ENCODE peak calls at places on chromosome 5, in nine cellular contexts. One of them, this sample, is unnamed. For H3K4me1, the result is how much of the 10 kb centered on the place peaks cover.

GRCh38 chr5:72107874-72108199 is 562 bp downstream of the MAP1B start:
- DNase-seq in keratinocyte: no peak
- DNase-seq in GM12878: no peak
- DNase-seq in fibroblast of lung: peak
- DNase-seq in neural progenitor cell: peak
- DNase-seq in DND-41: no peak
- DNase-seq in GM23248: no peak
- DNase-seq in hepatocyte: peak
- DNase-seq in GM23338: peak
- DNase-seq in this sample: peak

GRCh38 chr5:73448451-73449136 is at the start of gene FOXD1:
- DNase-seq in hepatocyte: peak
- DNase-seq in fibroblast of lung: peak
- DNase-seq in neural progenitor cell: peak
- DNase-seq in keratinocyte: peak
- DNase-seq in GM23338: peak
- DNase-seq in GM12878: no peak
- DNase-seq in GM23248: peak
- DNase-seq in DND-41: no peak
- DNase-seq in this sample: peak

GRCh38 chr5:12934722-12935121 is 1009.8 kb downstream of the DNAH5 start:
- DNase-seq in GM23248: no peak
- DNase-seq in DND-41: no peak
- DNase-seq in fibroblast of lung: peak
- DNase-seq in hepatocyte: peak
- DNase-seq in neural progenitor cell: no peak
- DNase-seq in keratinocyte: peak
- DNase-seq in GM12878: no peak
- DNase-seq in GM23338: no peak
- DNase-seq in this sample: peak

GRCh38 chr5:111494350-111494999 is 17.9 kb downstream of the STARD4 start:
- DNase-seq in keratinocyte: peak
- DNase-seq in fibroblast of lung: no peak
- DNase-seq in hepatocyte: no peak
- DNase-seq in GM23338: no peak
- DNase-seq in DND-41: no peak
- DNase-seq in neural progenitor cell: no peak
- DNase-seq in GM23248: no peak
- DNase-seq in GM12878: peak
- DNase-seq in this sample: peak

GRCh38 chr5:154215531-154215930 is 25.0 kb downstream of the GALNT10 start:
- DNase-seq in GM23338: no peak
- DNase-seq in fibroblast of lung: no peak
- DNase-seq in GM23248: peak
- DNase-seq in GM12878: no peak
- DNase-seq in hepatocyte: no peak
- DNase-seq in DND-41: no peak
- DNase-seq in keratinocyte: no peak
- DNase-seq in neural progenitor cell: no peak
- DNase-seq in this sample: peak

GRCh38 chr5:123778641-123779040 is 266.7 kb downstream of the CSNK1G3 start:
- DNase-seq in GM23338: no peak
- DNase-seq in neural progenitor cell: no peak
- DNase-seq in GM12878: no peak
- DNase-seq in keratinocyte: no peak
- DNase-seq in hepatocyte: no peak
- DNase-seq in GM23248: no peak
- DNase-seq in DND-41: no peak
- DNase-seq in fibroblast of lung: no peak
- DNase-seq in this sample: no peak

GRCh38 chr5:151094861-151095260 is 14.0 kb upstream of the TNIP1 start:
- DNase-seq in GM23248: peak
- DNase-seq in GM12878: no peak
- DNase-seq in DND-41: no peak
- DNase-seq in neural progenitor cell: no peak
- DNase-seq in keratinocyte: no peak
- DNase-seq in hepatocyte: no peak
- DNase-seq in fibroblast of lung: no peak
- DNase-seq in GM23338: no peak
- DNase-seq in this sample: no peak

GRCh38 chr5:36334315-36334714 is 32.6 kb upstream of the RANBP3L start:
- DNase-seq in GM23338: no peak
- DNase-seq in GM23248: no peak
- DNase-seq in keratinocyte: no peak
- DNase-seq in neural progenitor cell: no peak
- DNase-seq in hepatocyte: no peak
- DNase-seq in GM12878: no peak
- DNase-seq in DND-41: no peak
- DNase-seq in fibroblast of lung: no peak
- DNase-seq in this sample: no peak

GRCh38 chr5:76391014-76391413 is 12.1 kb upstream of the IQGAP2 start:
- DNase-seq in fibroblast of lung: no peak
- DNase-seq in keratinocyte: no peak
- DNase-seq in GM12878: no peak
- DNase-seq in DND-41: peak
- DNase-seq in GM23338: no peak
- DNase-seq in GM23248: no peak
- DNase-seq in neural progenitor cell: no peak
- DNase-seq in hepatocyte: no peak
- DNase-seq in this sample: no peak

GRCh38 chr5:139670369-139671095 is 22.4 kb downstream of the CXXC5 start:
- DNase-seq in fibroblast of lung: peak
- DNase-seq in GM12878: peak
- DNase-seq in keratinocyte: no peak
- DNase-seq in hepatocyte: no peak
- DNase-seq in GM23248: no peak
- DNase-seq in DND-41: peak
- DNase-seq in GM23338: no peak
- DNase-seq in neural progenitor cell: peak
- DNase-seq in this sample: no peak

GRCh38 chr5:145791866-145792265 is 43.3 kb downstream of the PRELID2 start:
- DNase-seq in fibroblast of lung: no peak
- DNase-seq in keratinocyte: no peak
- DNase-seq in GM12878: no peak
- DNase-seq in GM23338: peak
- DNase-seq in DND-41: no peak
- DNase-seq in neural progenitor cell: no peak
- DNase-seq in hepatocyte: no peak
- DNase-seq in GM23248: no peak
- DNase-seq in this sample: no peak

GRCh38 chr5:10457682-10458574 is 16.2 kb downstream of the ROPN1L start:
- DNase-seq in fibroblast of lung: no peak
- DNase-seq in hepatocyte: no peak
- DNase-seq in DND-41: no peak
- DNase-seq in GM23338: peak
- DNase-seq in GM23248: peak
- DNase-seq in keratinocyte: no peak
- DNase-seq in neural progenitor cell: peak
- DNase-seq in GM12878: no peak
- DNase-seq in this sample: no peak

GRCh38 chr5:135386886-135387628 is 12.0 kb downstream of the MACROH2A1 start:
- DNase-seq in GM23248: peak
- DNase-seq in keratinocyte: peak
- DNase-seq in neural progenitor cell: no peak
- DNase-seq in GM12878: no peak
- DNase-seq in hepatocyte: peak
- DNase-seq in GM23338: no peak
- DNase-seq in fibroblast of lung: peak
- DNase-seq in DND-41: no peak
- DNase-seq in this sample: peak

GRCh38 chr5:19790811-19791466 is 197.1 kb downstream of the CDH18 start:
- DNase-seq in hepatocyte: no peak
- DNase-seq in GM23338: no peak
- DNase-seq in neural progenitor cell: no peak
- DNase-seq in GM12878: no peak
- DNase-seq in fibroblast of lung: no peak
- DNase-seq in keratinocyte: peak
- DNase-seq in GM23248: no peak
- DNase-seq in DND-41: no peak
- DNase-seq in this sample: peak

GRCh38 chr5:19795218-19795617 is 192.8 kb downstream of the CDH18 start:
- DNase-seq in GM23338: peak
- DNase-seq in fibroblast of lung: peak
- DNase-seq in GM12878: no peak
- DNase-seq in GM23248: peak
- DNase-seq in hepatocyte: peak
- DNase-seq in neural progenitor cell: peak
- DNase-seq in DND-41: no peak
- DNase-seq in keratinocyte: no peak
- DNase-seq in this sample: peak
- H3K4me1 ChIP-seq in GM23338: under half
- H3K4me1 ChIP-seq in fibroblast of lung: under half
- H3K4me1 ChIP-seq in GM12878: under half
- H3K4me1 ChIP-seq in GM23248: under half
- H3K4me1 ChIP-seq in hepatocyte: under half
- H3K4me1 ChIP-seq in neural progenitor cell: under half
- H3K4me1 ChIP-seq in DND-41: under half
- H3K4me1 ChIP-seq in keratinocyte: under half
- H3K4me1 ChIP-seq in this sample: under half

DNA sequence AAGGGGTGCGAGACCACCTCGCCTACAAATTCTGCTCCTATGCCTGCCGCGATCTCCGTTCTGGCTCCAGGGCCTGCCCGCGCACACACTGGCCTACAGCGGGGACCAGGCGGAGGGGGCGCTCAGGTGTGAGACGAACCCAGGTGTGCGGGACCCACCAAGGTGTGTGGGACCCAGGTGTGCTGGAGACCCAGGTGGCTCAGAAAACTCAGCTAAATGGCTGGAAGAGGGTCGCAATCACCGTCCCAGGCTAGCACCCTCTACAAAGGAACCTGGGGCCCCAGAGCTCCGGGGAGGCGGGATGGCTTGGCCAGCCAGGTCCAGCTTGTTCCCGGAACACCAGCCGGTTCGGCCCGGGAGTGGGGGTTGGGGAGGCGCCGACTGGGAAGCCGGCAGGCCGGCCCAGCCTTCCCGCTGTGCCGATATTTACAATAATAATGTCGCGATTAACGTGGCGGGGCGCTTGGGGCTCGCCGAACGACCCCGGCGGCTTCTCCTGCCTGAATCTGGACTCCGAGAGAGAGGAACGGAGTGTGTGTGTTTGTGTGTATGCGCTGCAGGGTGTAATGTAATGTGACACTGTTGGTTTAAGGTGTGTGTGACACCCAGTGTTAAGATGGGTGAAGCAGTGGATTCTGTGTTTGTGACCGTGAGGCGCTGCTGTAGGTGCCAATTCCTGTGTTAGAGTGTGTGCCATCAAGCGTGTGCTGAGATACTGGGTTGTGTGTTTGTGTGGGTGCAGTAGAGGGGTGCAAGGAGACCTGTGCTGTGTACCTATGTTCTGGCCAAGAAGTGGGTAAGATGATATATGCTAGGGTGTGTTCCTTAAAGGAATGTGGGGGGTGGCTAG is 1.4 kb downstream of the PCDH1 start:
- DNase-seq in GM12878: no peak
- DNase-seq in keratinocyte: no peak
- DNase-seq in neural progenitor cell: peak
- DNase-seq in fibroblast of lung: no peak
- DNase-seq in GM23248: peak
- DNase-seq in GM23338: peak
- DNase-seq in hepatocyte: peak
- DNase-seq in DND-41: no peak
- DNase-seq in this sample: peak
- TF ChIP-seq EZH2 in GM12878: peak
- TF ChIP-seq EZH2 in keratinocyte: peak
- TF ChIP-seq EZH2 in neural progenitor cell: peak
- TF ChIP-seq EZH2 in fibroblast of lung: peak
- TF ChIP-seq EZH2 in GM23248: no peak
- TF ChIP-seq EZH2 in GM23338: no peak
- TF ChIP-seq EZH2 in hepatocyte: no peak
- TF ChIP-seq EZH2 in DND-41: no peak
- TF ChIP-seq EZH2 in this sample: no peak

GRCh38 chr5:95078868-95079267 is 206.0 kb downstream of the MCTP1 start:
- DNase-seq in keratinocyte: no peak
- DNase-seq in neural progenitor cell: no peak
- DNase-seq in GM12878: no peak
- DNase-seq in GM23338: no peak
- DNase-seq in DND-41: no peak
- DNase-seq in fibroblast of lung: no peak
- DNase-seq in hepatocyte: no peak
- DNase-seq in GM23248: no peak
- DNase-seq in this sample: no peak
- H3K27ac ChIP-seq in keratinocyte: no peak
- H3K27ac ChIP-seq in neural progenitor cell: no peak
- H3K27ac ChIP-seq in GM12878: peak
- H3K27ac ChIP-seq in GM23338: no peak
- H3K27ac ChIP-seq in DND-41: peak
- H3K27ac ChIP-seq in fibroblast of lung: no peak
- H3K27ac ChIP-seq in hepatocyte: no peak
- H3K27ac ChIP-seq in GM23248: no peak
- H3K27ac ChIP-seq in this sample: no peak

GRCh38 chr5:58923355-58923754 is 340.5 kb downstream of the RAB3C start:
- DNase-seq in GM23248: no peak
- DNase-seq in GM12878: no peak
- DNase-seq in neural progenitor cell: no peak
- DNase-seq in DND-41: no peak
- DNase-seq in GM23338: no peak
- DNase-seq in keratinocyte: no peak
- DNase-seq in fibroblast of lung: no peak
- DNase-seq in hepatocyte: no peak
- DNase-seq in this sample: no peak
- H3K4me1 ChIP-seq in GM23248: under half
- H3K4me1 ChIP-seq in GM12878: under half
- H3K4me1 ChIP-seq in neural progenitor cell: under half
- H3K4me1 ChIP-seq in DND-41: under half
- H3K4me1 ChIP-seq in GM23338: half or more
- H3K4me1 ChIP-seq in keratinocyte: under half
- H3K4me1 ChIP-seq in fibroblast of lung: under half
- H3K4me1 ChIP-seq in hepatocyte: under half
- H3K4me1 ChIP-seq in this sample: under half

GRCh38 chr5:132011561-132012384 is at the start of gene ACSL6:
- DNase-seq in DND-41: peak
- DNase-seq in fibroblast of lung: no peak
- DNase-seq in keratinocyte: no peak
- DNase-seq in neural progenitor cell: peak
- DNase-seq in GM23338: peak
- DNase-seq in hepatocyte: peak
- DNase-seq in GM23248: peak
- DNase-seq in GM12878: no peak
- DNase-seq in this sample: no peak
- TF ChIP-seq EZH2 in DND-41: no peak
- TF ChIP-seq EZH2 in fibroblast of lung: peak
- TF ChIP-seq EZH2 in keratinocyte: peak
- TF ChIP-seq EZH2 in neural progenitor cell: peak
- TF ChIP-seq EZH2 in GM23338: no peak
- TF ChIP-seq EZH2 in hepatocyte: peak
- TF ChIP-seq EZH2 in GM23248: no peak
- TF ChIP-seq EZH2 in GM12878: no peak
- TF ChIP-seq EZH2 in this sample: peak

This sample was measured in mammary epithelial cell.